ENCODE peak calls at places on chromosomes 1 and 21, in four cellular contexts. T is breast epithelium, W is NCI-H510A, R is smooth muscle cell of the brain vasculature. M is an unnamed sample.

GRCh38 chr1:206102292-206102936 is 14.8 kb downstream of the AVPR1B start:
- DNase-seq in W (no peak), R (no peak), T (no peak), M (no peak)

GRCh38 chr1:94971491-94971924 is 44.6 kb upstream of the CNN3 start:
- DNase-seq in W (no peak), T (no peak), R (no peak), M (peak)

GRCh38 chr1:32681501-32681900 is 21.1 kb downstream of the SYNC start:
- DNase-seq in W (no peak), R (no peak), T (no peak), M (peak)

GRCh38 chr1:201504799-201505504 is 2.0 kb downstream of the CSRP1 start:
- DNase-seq in W (peak), T (no peak), R (no peak), M (no peak)

GRCh38 chr1:110112656-110113055 is 413 bp downstream of the UBL4B start:
- DNase-seq in W (peak), T (no peak), R (no peak), M (no peak)

GRCh38 chr1:7230896-7231210 is 445.6 kb downstream of the CAMTA1 start:
- DNase-seq in R (no peak), T (no peak), W (no peak), M (no peak)

GRCh38 chr1:69038379-69038778 is 529.3 kb upstream of the LRRC7 start:
- DNase-seq in T (no peak), R (no peak), W (no peak), M (no peak)

GRCh38 chr1:232594018-232594502 is 35.9 kb downstream of the SIPA1L2 start:
- DNase-seq in R (no peak), W (no peak), T (no peak), M (peak)

GRCh38 chr1:32539584-32540571 is 651 bp downstream of the ZBTB8A start:
- DNase-seq in W (no peak), T (no peak), R (no peak), M (peak)

GRCh38 chr1:112507896-112508241 is 896 bp upstream of the WNT2B start:
- DNase-seq in T (no peak), W (no peak), R (no peak), M (no peak)

GRCh38 chr1:225573216-225573615 is 79.7 kb downstream of the ENAH start:
- DNase-seq in T (no peak), R (no peak), W (no peak), M (no peak)

GRCh38 chr1:80988896-80989295 is 811.8 kb upstream of the ADGRL2 start:
- DNase-seq in W (no peak), T (no peak), R (no peak), M (no peak)

GRCh38 chr1:224668991-224669390 is 52.9 kb downstream of the CNIH3 start:
- DNase-seq in W (no peak), T (peak), R (no peak), M (no peak)

GRCh38 chr1:225946082-225946620 is 5.1 kb upstream of the LEFTY2 start:
- DNase-seq in T (no peak), W (no peak), R (no peak), M (no peak)

GRCh38 chr1:223765036-223765718 is 52.8 kb downstream of the CAPN2 start:
- DNase-seq in R (no peak), W (peak), T (no peak), M (peak)

GRCh38 chr1:228030451-228031201 is 23.8 kb downstream of the WNT3A start:
- DNase-seq in T (no peak), R (no peak), W (no peak), M (no peak)

GRCh38 chr1:53860967-53861411 is 22.9 kb upstream of the NDC1 start:
- DNase-seq in R (no peak), T (no peak), W (peak), M (peak)

GRCh38 chr1:34736711-34737110 is 18.1 kb upstream of the GJB5 start:
- DNase-seq in W (no peak), R (no peak), T (no peak), M (no peak)

GRCh38 chr1:167766538-167766937 is 44.8 kb downstream of the MPZL1 start:
- DNase-seq in R (no peak), W (no peak), T (no peak), M (no peak)

GRCh38 chr1:151832318-151832984 is 849 bp upstream of the RORC start:
- DNase-seq in T (peak), W (peak), R (no peak), M (peak)

GRCh38 chr1:97377432-97378034 is 543.3 kb downstream of the DPYD start:
- DNase-seq in T (no peak), W (no peak), R (no peak), M (no peak)

GRCh38 chr21:26110703-26111102 is 59.9 kb downstream of the APP start:
- DNase-seq in R (no peak), W (no peak), T (no peak), M (no peak)

GRCh38 chr1:24172598-24172997 is 14.5 kb downstream of the IFNLR1 start:
- DNase-seq in W (no peak), T (no peak), R (no peak), M (no peak)

GRCh38 chr1:2820731-2821372 is 19.4 kb upstream of the TTC34 start:
- DNase-seq in R (no peak), W (no peak), T (no peak), M (no peak)

GRCh38 chr1:27099154-27099903 is 55.6 kb downstream of the SLC9A1 start:
- DNase-seq in W (peak), T (peak), R (no peak), M (peak)

GRCh38 chr1:229596961-229597699 is 28.8 kb downstream of the TAF5L start:
- DNase-seq in W (no peak), R (no peak), T (no peak), M (peak)

GRCh38 chr1:156652131-156652991 is 10.4 kb downstream of the BCAN start:
- DNase-seq in W (no peak), R (no peak), T (no peak), M (peak)

GRCh38 chr1:97832490-97832889 is 88.3 kb downstream of the DPYD start:
- DNase-seq in W (no peak), R (peak), T (no peak), M (no peak)

GRCh38 chr1:15469836-15470495 is 5.9 kb upstream of the CELA2B start:
- DNase-seq in R (no peak), T (no peak), W (no peak), M (no peak)

M was measured in IMR-90.